ENCODE peak calls at places on chromosome 2, in five cellular contexts. One of them, this sample, is unnamed.

GRCh38 chr2:118632921-118633320 is 214.5 kb downstream of the EN1 start:
- DNase-seq in upper lobe of left lung: no peak
- DNase-seq in testis: no peak
- DNase-seq in CD8-positive, alpha-beta T cell: no peak
- DNase-seq in A549: no peak
- DNase-seq in this sample: no peak

GRCh38 chr2:74740395-74741075 is 86.5 kb downstream of the SEMA4F start:
- DNase-seq in upper lobe of left lung: no peak
- DNase-seq in testis: no peak
- DNase-seq in CD8-positive, alpha-beta T cell: no peak
- DNase-seq in A549: peak; percentile 88
- DNase-seq in this sample: peak; percentile 94

GRCh38 chr2:14514001-14514400 is 118.5 kb upstream of the LRATD1 start:
- DNase-seq in upper lobe of left lung: no peak
- DNase-seq in CD8-positive, alpha-beta T cell: no peak
- DNase-seq in A549: no peak
- DNase-seq in testis: no peak
- DNase-seq in this sample: peak; percentile 10

GRCh38 chr2:233799087-233799665 is 21.0 kb downstream of the MROH2A start:
- DNase-seq in CD8-positive, alpha-beta T cell: peak; percentile 1
- DNase-seq in testis: peak; percentile 4
- DNase-seq in A549: no peak
- DNase-seq in upper lobe of left lung: no peak
- DNase-seq in this sample: no peak

GRCh38 chr2:62654423-62654791 is 51.1 kb upstream of the EHBP1 start:
- DNase-seq in A549: no peak
- DNase-seq in testis: no peak
- DNase-seq in upper lobe of left lung: no peak
- DNase-seq in CD8-positive, alpha-beta T cell: no peak
- DNase-seq in this sample: no peak

GRCh38 chr2:239157269-239157668 is 243.6 kb downstream of the HDAC4 start:
- DNase-seq in upper lobe of left lung: no peak
- DNase-seq in A549: no peak
- DNase-seq in CD8-positive, alpha-beta T cell: no peak
- DNase-seq in testis: no peak
- DNase-seq in this sample: no peak

GRCh38 chr2:33042819-33043218 is 96.1 kb downstream of the LTBP1 start:
- DNase-seq in CD8-positive, alpha-beta T cell: no peak
- DNase-seq in upper lobe of left lung: no peak
- DNase-seq in A549: no peak
- DNase-seq in testis: no peak
- DNase-seq in this sample: no peak

GRCh38 chr2:8441986-8442385 is 239.9 kb upstream of the ID2 start:
- DNase-seq in CD8-positive, alpha-beta T cell: no peak
- DNase-seq in testis: no peak
- DNase-seq in A549: no peak
- DNase-seq in upper lobe of left lung: no peak
- DNase-seq in this sample: no peak

GRCh38 chr2:233399306-233400225 is 45.3 kb downstream of the DGKD start:
- DNase-seq in CD8-positive, alpha-beta T cell: peak; percentile 37
- DNase-seq in testis: no peak
- DNase-seq in upper lobe of left lung: no peak
- DNase-seq in A549: no peak
- DNase-seq in this sample: no peak

GRCh38 chr2:104861295-104862060 is 7.6 kb downstream of the POU3F3 start:
- DNase-seq in CD8-positive, alpha-beta T cell: no peak
- DNase-seq in testis: no peak
- DNase-seq in A549: no peak
- DNase-seq in upper lobe of left lung: no peak
- DNase-seq in this sample: no peak

GRCh38 chr2:54120950-54121349 is 5.5 kb downstream of the ACYP2 start:
- DNase-seq in CD8-positive, alpha-beta T cell: no peak
- DNase-seq in testis: no peak
- DNase-seq in A549: no peak
- DNase-seq in upper lobe of left lung: no peak
- DNase-seq in this sample: no peak

GRCh38 chr2:134261398-134262131 is 7.7 kb downstream of the MGAT5 start:
- DNase-seq in upper lobe of left lung: no peak
- DNase-seq in testis: no peak
- DNase-seq in A549: no peak
- DNase-seq in CD8-positive, alpha-beta T cell: no peak
- DNase-seq in this sample: peak; percentile 91

GRCh38 chr2:127085260-127085666 is 21.7 kb downstream of the BIN1 start:
- DNase-seq in upper lobe of left lung: no peak
- DNase-seq in CD8-positive, alpha-beta T cell: no peak
- DNase-seq in testis: no peak
- DNase-seq in A549: no peak
- DNase-seq in this sample: no peak
- H3K4me3 ChIP-seq in upper lobe of left lung: no peak overlapping the region
- H3K4me3 ChIP-seq in CD8-positive, alpha-beta T cell: no peak overlapping the region
- H3K4me3 ChIP-seq in testis: no peak overlapping the region
- H3K4me3 ChIP-seq in A549: no peak overlapping the region
- H3K4me3 ChIP-seq in this sample: no peak overlapping the region

GRCh38 chr2:173874003-173874898 is 90.9 kb downstream of the SP3 start:
- DNase-seq in CD8-positive, alpha-beta T cell: no peak
- DNase-seq in testis: no peak
- DNase-seq in A549: no peak
- DNase-seq in upper lobe of left lung: no peak
- DNase-seq in this sample: no peak
- TF ChIP-seq CTCF in CD8-positive, alpha-beta T cell: no peak
- TF ChIP-seq CTCF in testis: no peak
- TF ChIP-seq CTCF in A549: no peak
- TF ChIP-seq CTCF in upper lobe of left lung: no peak
- TF ChIP-seq CTCF in this sample: no peak

DNA sequence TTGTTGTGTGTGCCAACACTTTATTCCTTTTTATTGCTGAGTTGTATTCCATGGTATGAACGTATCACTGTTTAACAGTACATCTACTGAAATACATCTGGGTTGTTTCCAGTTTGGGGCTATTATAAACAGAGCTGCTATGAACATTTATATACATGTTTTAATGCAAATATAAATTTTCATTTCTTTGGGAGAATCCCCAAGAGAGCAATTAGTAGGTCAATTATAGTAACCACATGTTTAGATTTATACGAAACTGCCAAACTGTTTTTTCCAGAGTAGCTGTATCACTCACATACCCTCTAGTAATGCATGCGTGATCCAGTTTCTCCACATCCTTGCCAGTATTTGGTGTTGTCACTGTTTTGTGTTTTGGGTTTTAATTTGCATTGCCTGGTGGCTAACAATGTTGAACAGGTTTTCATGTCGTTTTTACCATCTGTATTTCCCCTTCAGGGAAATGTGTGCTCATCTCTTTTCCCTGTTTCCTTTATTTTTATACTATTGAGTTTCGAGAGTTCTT is 81.0 kb downstream of the TMEM131 start:
- DNase-seq in upper lobe of left lung: no peak
- DNase-seq in CD8-positive, alpha-beta T cell: no peak
- DNase-seq in testis: no peak
- DNase-seq in A549: no peak
- DNase-seq in this sample: peak; percentile 21
- H3K4me3 ChIP-seq in upper lobe of left lung: no peak overlapping the region
- H3K4me3 ChIP-seq in CD8-positive, alpha-beta T cell: no peak overlapping the region
- H3K4me3 ChIP-seq in testis: no peak overlapping the region
- H3K4me3 ChIP-seq in A549: no peak overlapping the region
- H3K4me3 ChIP-seq in this sample: no peak overlapping the region

GRCh38 chr2:190353537-190353899 is 10.1 kb downstream of the INPP1 start:
- DNase-seq in upper lobe of left lung: no peak
- DNase-seq in CD8-positive, alpha-beta T cell: no peak
- DNase-seq in testis: no peak
- DNase-seq in A549: no peak
- DNase-seq in this sample: no peak

GRCh38 chr2:190350371-190350770 is 7.0 kb downstream of the INPP1 start:
- DNase-seq in upper lobe of left lung: no peak
- DNase-seq in testis: no peak
- DNase-seq in A549: no peak
- DNase-seq in CD8-positive, alpha-beta T cell: no peak
- DNase-seq in this sample: no peak

GRCh38 chr2:190352668-190353536 is 9.5 kb downstream of the INPP1 start:
- DNase-seq in testis: no peak
- DNase-seq in CD8-positive, alpha-beta T cell: no peak
- DNase-seq in upper lobe of left lung: no peak
- DNase-seq in A549: no peak
- DNase-seq in this sample: peak; percentile 33

GRCh38 chr2:190354003-190354690 is 10.8 kb downstream of the INPP1 start:
- DNase-seq in testis: no peak
- DNase-seq in A549: no peak
- DNase-seq in upper lobe of left lung: no peak
- DNase-seq in CD8-positive, alpha-beta T cell: no peak
- DNase-seq in this sample: peak; percentile 38

DNA sequence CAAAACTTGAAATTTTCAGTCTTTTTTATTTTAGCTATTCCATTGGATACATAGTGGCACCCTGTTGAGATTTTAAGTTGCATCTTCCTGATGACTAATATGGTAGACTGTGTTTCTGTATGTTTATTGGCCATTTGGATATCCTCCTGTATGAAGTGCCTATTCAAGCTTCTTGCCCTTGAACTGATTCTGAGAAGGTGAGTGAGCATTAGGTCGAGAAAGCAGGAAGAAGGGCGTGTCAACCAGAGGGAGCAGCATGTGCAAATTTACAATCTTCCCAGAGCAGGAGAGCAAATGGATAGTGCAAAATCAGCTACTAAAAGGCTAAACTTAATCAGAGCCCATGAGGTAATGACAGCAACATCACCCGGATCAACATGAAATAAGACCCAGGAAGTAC is 8.6 kb downstream of the INPP1 start:
- DNase-seq in A549: no peak
- DNase-seq in upper lobe of left lung: no peak
- DNase-seq in CD8-positive, alpha-beta T cell: no peak
- DNase-seq in testis: no peak
- DNase-seq in this sample: no peak
- TF ChIP-seq CTCF in A549: no peak
- TF ChIP-seq CTCF in upper lobe of left lung: no peak
- TF ChIP-seq CTCF in CD8-positive, alpha-beta T cell: no peak
- TF ChIP-seq CTCF in testis: no peak
- TF ChIP-seq CTCF in this sample: no peak

GRCh38 chr2:24082787-24083566 is 1.7 kb downstream of the TP53I3 start:
- DNase-seq in A549: no peak
- DNase-seq in upper lobe of left lung: no peak
- DNase-seq in testis: no peak
- DNase-seq in CD8-positive, alpha-beta T cell: no peak
- DNase-seq in this sample: no peak
- H3K4me3 ChIP-seq in A549: peak overlapping the region; percentile 65
- H3K4me3 ChIP-seq in upper lobe of left lung: peak overlapping the region; percentile 64
- H3K4me3 ChIP-seq in testis: no peak overlapping the region
- H3K4me3 ChIP-seq in CD8-positive, alpha-beta T cell: no peak overlapping the region
- H3K4me3 ChIP-seq in this sample: peak overlapping the region; percentile 82

DNA sequence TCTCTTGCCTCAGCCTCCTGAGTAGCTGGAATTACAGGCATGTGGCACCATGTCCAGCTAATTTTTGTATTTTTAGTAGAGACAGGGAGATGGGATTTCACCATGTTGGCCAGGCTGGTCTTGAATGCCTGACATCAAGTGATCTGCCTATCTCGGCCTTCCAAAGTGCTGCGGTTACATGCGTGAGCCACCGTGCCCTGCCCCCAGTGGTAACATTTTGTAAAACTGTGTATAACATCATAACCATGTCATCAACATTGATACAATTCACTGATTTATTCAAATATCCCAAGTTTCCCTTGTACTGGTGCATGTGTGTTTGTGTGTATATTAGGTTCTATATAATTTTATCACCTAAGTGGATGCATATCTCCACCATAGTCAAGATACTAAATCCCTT is 70.0 kb downstream of the PDCL3 start:
- DNase-seq in A549: no peak
- DNase-seq in testis: no peak
- DNase-seq in upper lobe of left lung: no peak
- DNase-seq in CD8-positive, alpha-beta T cell: no peak
- DNase-seq in this sample: no peak
- TF ChIP-seq CTCF in A549: no peak
- TF ChIP-seq CTCF in testis: no peak
- TF ChIP-seq CTCF in upper lobe of left lung: no peak
- TF ChIP-seq CTCF in CD8-positive, alpha-beta T cell: no peak
- TF ChIP-seq CTCF in this sample: no peak

DNA sequence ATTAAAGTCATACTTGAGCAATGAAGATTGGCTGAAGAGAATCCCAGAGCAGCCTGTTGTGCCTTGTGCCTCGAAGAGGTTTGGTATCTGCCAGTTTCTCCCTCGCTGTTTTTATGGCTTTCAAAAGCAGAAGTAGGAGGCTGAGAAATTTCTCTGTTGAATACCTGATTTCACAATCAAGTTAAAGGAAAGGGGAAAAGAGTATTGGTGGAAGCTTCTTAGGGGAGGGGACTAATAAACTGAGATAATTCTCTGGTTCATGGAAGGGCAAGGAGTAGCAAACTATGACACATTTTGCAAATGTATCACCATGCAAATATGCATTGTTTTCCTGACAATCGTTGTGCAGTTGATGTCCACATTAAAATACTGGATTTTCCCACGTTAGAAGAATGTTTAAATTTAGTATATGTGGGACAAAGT is at the start of gene IL1B:
- DNase-seq in A549: no peak
- DNase-seq in upper lobe of left lung: no peak
- DNase-seq in testis: no peak
- DNase-seq in CD8-positive, alpha-beta T cell: no peak
- DNase-seq in this sample: peak; percentile 84
- H3K4me3 ChIP-seq in A549: no peak within 1 kb of the TSS
- H3K4me3 ChIP-seq in upper lobe of left lung: peak within 1 kb of the TSS; percentile 33
- H3K4me3 ChIP-seq in testis: no peak within 1 kb of the TSS
- H3K4me3 ChIP-seq in CD8-positive, alpha-beta T cell: no peak within 1 kb of the TSS
- H3K4me3 ChIP-seq in this sample: no peak within 1 kb of the TSS

DNA sequence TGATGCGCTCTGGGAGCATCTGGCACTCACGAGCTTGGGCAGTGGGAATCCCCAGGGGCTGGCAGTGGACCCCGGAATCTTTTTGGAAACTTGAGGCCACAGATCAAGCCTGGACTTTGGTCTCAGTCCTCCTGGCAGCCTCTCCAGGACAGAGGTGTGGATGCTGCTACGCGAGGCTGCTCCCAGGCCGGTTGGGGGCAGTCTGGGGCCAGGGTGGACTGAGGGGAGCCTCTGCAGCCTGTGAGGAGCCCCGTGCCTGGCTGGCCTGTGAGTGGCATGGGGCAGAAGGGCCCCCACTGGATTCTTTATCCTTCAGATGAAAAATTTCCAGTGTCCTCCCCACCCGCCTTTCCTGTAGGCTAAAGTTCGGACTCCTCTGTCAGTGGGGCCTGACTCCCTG is 12.7 kb upstream of the DES start:
- DNase-seq in A549: no peak
- DNase-seq in upper lobe of left lung: no peak
- DNase-seq in CD8-positive, alpha-beta T cell: no peak
- DNase-seq in testis: no peak
- DNase-seq in this sample: no peak
- TF ChIP-seq CTCF in A549: no peak
- TF ChIP-seq CTCF in upper lobe of left lung: no peak
- TF ChIP-seq CTCF in CD8-positive, alpha-beta T cell: no peak
- TF ChIP-seq CTCF in testis: no peak
- TF ChIP-seq CTCF in this sample: peak; percentile 22

This sample was measured in fibroblast of mammary gland.